ENCODE peak calls at places on chromosomes 11 and 22, in eight cellular contexts. Z is colonic mucosa; K is activated CD8-positive, alpha-beta memory T cell treated with anti-CD3 and anti-CD28 coated beads for 24 hours; H is NCI-H1092; O is PC-9; X is activated CD8-positive, alpha-beta T cell treated with anti-CD3 and anti-CD28 coated beads for 36 hours; I is NCI-H460; B is NCI-H345. E is an unnamed sample.

GRCh38 chr22:25598609-25599008 is 34.1 kb downstream of the GRK3 start:
- DNase-seq in Z (no peak), K (no peak), H (no peak), O (no peak), X (no peak), I (no peak), B (no peak), E (no peak)

GRCh38 chr11:112380464-112380863 is 119.8 kb upstream of the PLET1 start:
- DNase-seq in Z (no peak), K (no peak), H (no peak), O (no peak), X (no peak), I (no peak), B (no peak), E (no peak)

GRCh38 chr11:60831501-60832079 is 10.3 kb upstream of the CCDC86 start:
- DNase-seq in Z (no peak), K (no peak), H (peak), O (no peak), X (no peak), I (no peak), B (peak), E (no peak)

GRCh38 chr11:47451990-47452389 is 3.1 kb upstream of the RAPSN start:
- DNase-seq in Z (no peak), K (no peak), H (no peak), O (no peak), X (no peak), I (no peak), B (no peak), E (no peak)

GRCh38 chr22:49763696-49764095 is 64.0 kb downstream of the BRD1 start:
- DNase-seq in Z (no peak), K (peak), H (no peak), O (no peak), X (no peak), I (no peak), B (no peak), E (no peak)

GRCh38 chr11:111604392-111605009 is 2.3 kb downstream of the SIK2 start:
- DNase-seq in Z (no peak), K (no peak), H (peak), O (no peak), X (no peak), I (peak), B (peak), E (peak)

GRCh38 chr22:38947321-38948112 is 9.9 kb upstream of the APOBEC3A start:
- DNase-seq in Z (no peak), K (peak), H (no peak), O (no peak), X (peak), I (no peak), B (no peak), E (no peak)

GRCh38 chr22:35072939-35073338 is 7.0 kb downstream of the ISX start:
- DNase-seq in Z (no peak), K (no peak), H (no peak), O (no peak), X (no peak), I (no peak), B (no peak), E (no peak)

GRCh38 chr11:79276900-79277299 is 163.9 kb downstream of the TENM4 start:
- DNase-seq in Z (no peak), K (no peak), H (no peak), O (no peak), X (no peak), I (no peak), B (no peak), E (no peak)

GRCh38 chr11:103987631-103988594 is 48.5 kb upstream of the DDI1 start:
- DNase-seq in Z (no peak), K (no peak), H (no peak), O (no peak), X (no peak), I (no peak), B (peak), E (no peak)

GRCh38 chr22:20586403-20586745 is 79.0 kb downstream of the MED15 start:
- DNase-seq in Z (no peak), K (no peak), H (no peak), O (no peak), X (no peak), I (no peak), B (no peak), E (no peak)

GRCh38 chr11:91869751-91870150 is 354.9 kb upstream of the FAT3 start:
- DNase-seq in Z (no peak), K (no peak), H (no peak), O (no peak), X (no peak), I (no peak), B (no peak), E (no peak)

GRCh38 chr11:109697140-109697843 is 275.3 kb downstream of the C11orf87 start:
- DNase-seq in Z (no peak), K (no peak), H (peak), O (peak), X (peak), I (peak), B (no peak), E (peak)

GRCh38 chr11:36375348-36376314 is 79.5 kb downstream of the PRR5L start:
- DNase-seq in Z (no peak), K (no peak), H (no peak), O (no peak), X (no peak), I (no peak), B (no peak), E (no peak)

GRCh38 chr11:68016904-68017817 is 7.0 kb downstream of the ALDH3B1 start:
- DNase-seq in Z (no peak), K (no peak), H (no peak), O (peak), X (no peak), I (no peak), B (no peak), E (peak)

GRCh38 chr22:28019881-28020861 is 101.1 kb upstream of the PITPNB start:
- DNase-seq in Z (peak), K (peak), H (peak), O (peak), X (peak), I (peak), B (peak), E (peak)

GRCh38 chr11:66386171-66387069 is 14.9 kb upstream of the SLC29A2 start:
- DNase-seq in Z (peak), K (peak), H (peak), O (peak), X (peak), I (peak), B (peak), E (peak)

GRCh38 chr11:77710358-77710757 is 72.8 kb upstream of the CLNS1A start:
- DNase-seq in Z (no peak), K (no peak), H (no peak), O (no peak), X (no peak), I (no peak), B (no peak), E (no peak)

GRCh38 chr11:67504023-67504949 is 877 bp downstream of the PITPNM1 start:
- DNase-seq in Z (no peak), K (peak), H (no peak), O (peak), X (peak), I (peak), B (peak), E (peak)

GRCh38 chr22:43338766-43339345 is 4.3 kb downstream of the SCUBE1 start:
- DNase-seq in Z (no peak), K (no peak), H (no peak), O (no peak), X (no peak), I (no peak), B (no peak), E (no peak)

GRCh38 chr22:48923165-48923875 is 904.4 kb downstream of the BRD1 start:
- DNase-seq in Z (no peak), K (peak), H (peak), O (no peak), X (no peak), I (no peak), B (peak), E (no peak)

GRCh38 chr11:35260342-35260985 is 121.5 kb downstream of the CD44 start:
- DNase-seq in Z (no peak), K (no peak), H (no peak), O (no peak), X (no peak), I (no peak), B (no peak), E (peak)

GRCh38 chr11:86067230-86068137 is 1.4 kb downstream of the PICALM start:
- DNase-seq in Z (peak), K (no peak), H (no peak), O (no peak), X (no peak), I (no peak), B (no peak), E (peak)

GRCh38 chr22:20881869-20882815 is 23.3 kb downstream of the SNAP29 start:
- DNase-seq in Z (no peak), K (no peak), H (no peak), O (no peak), X (no peak), I (no peak), B (no peak), E (no peak)

GRCh38 chr22:46000081-46001027 is 23.4 kb upstream of the WNT7B start:
- DNase-seq in Z (no peak), K (no peak), H (no peak), O (no peak), X (peak), I (no peak), B (no peak), E (no peak)

GRCh38 chr11:65491614-65492386 is 7.0 kb upstream of the MALAT1 start:
- DNase-seq in Z (peak), K (no peak), H (peak), O (peak), X (no peak), I (peak), B (peak), E (peak)

GRCh38 chr11:68314886-68315580 is 2.6 kb downstream of the LRP5 start:
- DNase-seq in Z (peak), K (no peak), H (no peak), O (peak), X (no peak), I (no peak), B (no peak), E (peak)

GRCh38 chr11:107689317-107690202 is 22.3 kb downstream of the SLN start:
- DNase-seq in Z (peak), K (peak), H (peak), O (peak), X (peak), I (peak), B (peak), E (peak)

GRCh38 chr11:36622431-36623136 is 24.5 kb upstream of the RAG2 start:
- DNase-seq in Z (no peak), K (no peak), H (no peak), O (no peak), X (no peak), I (peak), B (peak), E (peak)